ENCODE peak calls at places on chromosomes 7 and 10, in nine cellular contexts. One of them, this sample, is unnamed.

GRCh38 chr7:22849662-22850061 is 27.0 kb upstream of the TOMM7 start:
- DNase-seq in NCI-H774: no peak
- DNase-seq in stromal cell of bone marrow: no peak
- DNase-seq in neuronal stem cell: no peak
- DNase-seq in stimulated activated CD4-positive, alpha-beta T cell treated with anti-CD3 and anti-CD28 coated beads, TNF-alpha, amount 100 ng/mL, for 1 hour: no peak
- DNase-seq in A549: no peak
- DNase-seq in fibroblast of villous mesenchyme: no peak
- DNase-seq in foreskin fibroblast: no peak
- DNase-seq in CD8-positive, alpha-beta T cell: no peak
- DNase-seq in this sample: no peak

GRCh38 chr7:23106801-23107713 is 1.5 kb downstream of the KLHL7 start:
- DNase-seq in fibroblast of villous mesenchyme: peak; percentile 7
- DNase-seq in A549: no peak
- DNase-seq in stromal cell of bone marrow: no peak
- DNase-seq in stimulated activated CD4-positive, alpha-beta T cell treated with anti-CD3 and anti-CD28 coated beads, TNF-alpha, amount 100 ng/mL, for 1 hour: no peak
- DNase-seq in neuronal stem cell: no peak
- DNase-seq in foreskin fibroblast: peak; percentile 28
- DNase-seq in NCI-H774: no peak
- DNase-seq in CD8-positive, alpha-beta T cell: no peak
- DNase-seq in this sample: peak; percentile 20

GRCh38 chr7:94696981-94697670 is 41.2 kb upstream of the SGCE start:
- DNase-seq in neuronal stem cell: no peak
- DNase-seq in fibroblast of villous mesenchyme: peak; percentile 96
- DNase-seq in CD8-positive, alpha-beta T cell: no peak
- DNase-seq in stimulated activated CD4-positive, alpha-beta T cell treated with anti-CD3 and anti-CD28 coated beads, TNF-alpha, amount 100 ng/mL, for 1 hour: no peak
- DNase-seq in A549: peak; percentile 74
- DNase-seq in foreskin fibroblast: peak; percentile 97
- DNase-seq in NCI-H774: no peak
- DNase-seq in stromal cell of bone marrow: peak; percentile 95
- DNase-seq in this sample: peak; percentile 63

GRCh38 chr10:27659786-27660185 is 85.8 kb downstream of the MKX start:
- DNase-seq in foreskin fibroblast: no peak
- DNase-seq in stromal cell of bone marrow: no peak
- DNase-seq in neuronal stem cell: no peak
- DNase-seq in A549: no peak
- DNase-seq in stimulated activated CD4-positive, alpha-beta T cell treated with anti-CD3 and anti-CD28 coated beads, TNF-alpha, amount 100 ng/mL, for 1 hour: no peak
- DNase-seq in CD8-positive, alpha-beta T cell: no peak
- DNase-seq in fibroblast of villous mesenchyme: no peak
- DNase-seq in NCI-H774: no peak
- DNase-seq in this sample: no peak

GRCh38 chr7:124202546-124202945 is 169.7 kb upstream of the TMEM229A start:
- DNase-seq in A549: no peak
- DNase-seq in fibroblast of villous mesenchyme: no peak
- DNase-seq in NCI-H774: no peak
- DNase-seq in foreskin fibroblast: no peak
- DNase-seq in neuronal stem cell: no peak
- DNase-seq in stimulated activated CD4-positive, alpha-beta T cell treated with anti-CD3 and anti-CD28 coated beads, TNF-alpha, amount 100 ng/mL, for 1 hour: no peak
- DNase-seq in CD8-positive, alpha-beta T cell: no peak
- DNase-seq in stromal cell of bone marrow: no peak
- DNase-seq in this sample: no peak

GRCh38 chr7:127819975-127820778 is 168.2 kb downstream of the SND1 start:
- DNase-seq in foreskin fibroblast: peak; percentile 64
- DNase-seq in fibroblast of villous mesenchyme: peak; percentile 77
- DNase-seq in stromal cell of bone marrow: peak; percentile 15
- DNase-seq in CD8-positive, alpha-beta T cell: no peak
- DNase-seq in neuronal stem cell: no peak
- DNase-seq in NCI-H774: no peak
- DNase-seq in A549: no peak
- DNase-seq in stimulated activated CD4-positive, alpha-beta T cell treated with anti-CD3 and anti-CD28 coated beads, TNF-alpha, amount 100 ng/mL, for 1 hour: no peak
- DNase-seq in this sample: peak; percentile 48

GRCh38 chr10:58590152-58590551 is 77.5 kb downstream of the BICC1 start:
- DNase-seq in stimulated activated CD4-positive, alpha-beta T cell treated with anti-CD3 and anti-CD28 coated beads, TNF-alpha, amount 100 ng/mL, for 1 hour: no peak
- DNase-seq in A549: peak; percentile 84
- DNase-seq in stromal cell of bone marrow: peak; percentile 93
- DNase-seq in CD8-positive, alpha-beta T cell: no peak
- DNase-seq in foreskin fibroblast: peak; percentile 97
- DNase-seq in fibroblast of villous mesenchyme: peak; percentile 94
- DNase-seq in neuronal stem cell: no peak
- DNase-seq in NCI-H774: no peak
- DNase-seq in this sample: no peak

GRCh38 chr10:14302035-14302434 is 28.7 kb downstream of the FRMD4A start:
- DNase-seq in fibroblast of villous mesenchyme: no peak
- DNase-seq in neuronal stem cell: no peak
- DNase-seq in foreskin fibroblast: peak; percentile 11
- DNase-seq in stromal cell of bone marrow: peak; percentile 14
- DNase-seq in stimulated activated CD4-positive, alpha-beta T cell treated with anti-CD3 and anti-CD28 coated beads, TNF-alpha, amount 100 ng/mL, for 1 hour: no peak
- DNase-seq in A549: no peak
- DNase-seq in CD8-positive, alpha-beta T cell: no peak
- DNase-seq in NCI-H774: no peak
- DNase-seq in this sample: peak; percentile 2

GRCh38 chr10:112912441-112912911 is 37.6 kb upstream of the TCF7L2 start:
- DNase-seq in neuronal stem cell: no peak
- DNase-seq in fibroblast of villous mesenchyme: peak; percentile 7
- DNase-seq in stromal cell of bone marrow: no peak
- DNase-seq in foreskin fibroblast: no peak
- DNase-seq in CD8-positive, alpha-beta T cell: no peak
- DNase-seq in A549: peak; percentile 70
- DNase-seq in stimulated activated CD4-positive, alpha-beta T cell treated with anti-CD3 and anti-CD28 coated beads, TNF-alpha, amount 100 ng/mL, for 1 hour: no peak
- DNase-seq in NCI-H774: no peak
- DNase-seq in this sample: peak; percentile 22

GRCh38 chr7:133784421-133785045 is 342.6 kb upstream of the LRGUK start:
- DNase-seq in neuronal stem cell: no peak
- DNase-seq in fibroblast of villous mesenchyme: no peak
- DNase-seq in stimulated activated CD4-positive, alpha-beta T cell treated with anti-CD3 and anti-CD28 coated beads, TNF-alpha, amount 100 ng/mL, for 1 hour: no peak
- DNase-seq in CD8-positive, alpha-beta T cell: no peak
- DNase-seq in NCI-H774: no peak
- DNase-seq in foreskin fibroblast: no peak
- DNase-seq in stromal cell of bone marrow: no peak
- DNase-seq in A549: no peak
- DNase-seq in this sample: no peak

GRCh38 chr7:143885951-143886350 is 16.0 kb downstream of the TCAF1 start:
- DNase-seq in stromal cell of bone marrow: no peak
- DNase-seq in A549: no peak
- DNase-seq in fibroblast of villous mesenchyme: no peak
- DNase-seq in NCI-H774: no peak
- DNase-seq in foreskin fibroblast: no peak
- DNase-seq in neuronal stem cell: no peak
- DNase-seq in CD8-positive, alpha-beta T cell: no peak
- DNase-seq in stimulated activated CD4-positive, alpha-beta T cell treated with anti-CD3 and anti-CD28 coated beads, TNF-alpha, amount 100 ng/mL, for 1 hour: no peak
- DNase-seq in this sample: no peak

GRCh38 chr10:79125092-79125491 is 56.3 kb downstream of the ZMIZ1 start:
- DNase-seq in stimulated activated CD4-positive, alpha-beta T cell treated with anti-CD3 and anti-CD28 coated beads, TNF-alpha, amount 100 ng/mL, for 1 hour: no peak
- DNase-seq in foreskin fibroblast: no peak
- DNase-seq in stromal cell of bone marrow: no peak
- DNase-seq in CD8-positive, alpha-beta T cell: no peak
- DNase-seq in fibroblast of villous mesenchyme: no peak
- DNase-seq in NCI-H774: no peak
- DNase-seq in A549: no peak
- DNase-seq in neuronal stem cell: no peak
- DNase-seq in this sample: no peak

GRCh38 chr10:100879741-100880360 is 32.9 kb upstream of the SLF2 start:
- DNase-seq in foreskin fibroblast: peak; percentile 24
- DNase-seq in stimulated activated CD4-positive, alpha-beta T cell treated with anti-CD3 and anti-CD28 coated beads, TNF-alpha, amount 100 ng/mL, for 1 hour: no peak
- DNase-seq in NCI-H774: no peak
- DNase-seq in A549: peak; percentile 21
- DNase-seq in fibroblast of villous mesenchyme: no peak
- DNase-seq in CD8-positive, alpha-beta T cell: no peak
- DNase-seq in neuronal stem cell: no peak
- DNase-seq in stromal cell of bone marrow: no peak
- DNase-seq in this sample: no peak

GRCh38 chr7:107559864-107560263 is 3.9 kb downstream of the COG5 start:
- DNase-seq in stromal cell of bone marrow: peak; percentile 42
- DNase-seq in A549: no peak
- DNase-seq in neuronal stem cell: no peak
- DNase-seq in CD8-positive, alpha-beta T cell: no peak
- DNase-seq in NCI-H774: no peak
- DNase-seq in foreskin fibroblast: peak; percentile 74
- DNase-seq in fibroblast of villous mesenchyme: peak; percentile 55
- DNase-seq in stimulated activated CD4-positive, alpha-beta T cell treated with anti-CD3 and anti-CD28 coated beads, TNF-alpha, amount 100 ng/mL, for 1 hour: no peak
- DNase-seq in this sample: no peak

GRCh38 chr10:5818894-5819293 is 5.7 kb upstream of the GDI2 start:
- DNase-seq in stromal cell of bone marrow: no peak
- DNase-seq in stimulated activated CD4-positive, alpha-beta T cell treated with anti-CD3 and anti-CD28 coated beads, TNF-alpha, amount 100 ng/mL, for 1 hour: no peak
- DNase-seq in fibroblast of villous mesenchyme: no peak
- DNase-seq in CD8-positive, alpha-beta T cell: no peak
- DNase-seq in foreskin fibroblast: no peak
- DNase-seq in A549: no peak
- DNase-seq in neuronal stem cell: no peak
- DNase-seq in NCI-H774: no peak
- DNase-seq in this sample: no peak

GRCh38 chr7:112444505-112444904 is 5.8 kb upstream of the IFRD1 start:
- DNase-seq in CD8-positive, alpha-beta T cell: no peak
- DNase-seq in foreskin fibroblast: no peak
- DNase-seq in A549: no peak
- DNase-seq in NCI-H774: no peak
- DNase-seq in stromal cell of bone marrow: no peak
- DNase-seq in neuronal stem cell: no peak
- DNase-seq in stimulated activated CD4-positive, alpha-beta T cell treated with anti-CD3 and anti-CD28 coated beads, TNF-alpha, amount 100 ng/mL, for 1 hour: no peak
- DNase-seq in fibroblast of villous mesenchyme: no peak
- DNase-seq in this sample: no peak

GRCh38 chr10:72058347-72058898 is 29.9 kb downstream of the SPOCK2 start:
- DNase-seq in CD8-positive, alpha-beta T cell: no peak
- DNase-seq in NCI-H774: no peak
- DNase-seq in neuronal stem cell: no peak
- DNase-seq in foreskin fibroblast: no peak
- DNase-seq in fibroblast of villous mesenchyme: no peak
- DNase-seq in A549: no peak
- DNase-seq in stromal cell of bone marrow: no peak
- DNase-seq in stimulated activated CD4-positive, alpha-beta T cell treated with anti-CD3 and anti-CD28 coated beads, TNF-alpha, amount 100 ng/mL, for 1 hour: no peak
- DNase-seq in this sample: no peak

GRCh38 chr10:104577171-104577570 is 63.9 kb upstream of the SORCS3 start:
- DNase-seq in stromal cell of bone marrow: no peak
- DNase-seq in NCI-H774: no peak
- DNase-seq in fibroblast of villous mesenchyme: no peak
- DNase-seq in foreskin fibroblast: peak; percentile 15
- DNase-seq in CD8-positive, alpha-beta T cell: no peak
- DNase-seq in stimulated activated CD4-positive, alpha-beta T cell treated with anti-CD3 and anti-CD28 coated beads, TNF-alpha, amount 100 ng/mL, for 1 hour: no peak
- DNase-seq in neuronal stem cell: no peak
- DNase-seq in A549: no peak
- DNase-seq in this sample: no peak

GRCh38 chr7:151917791-151918311 is 38.4 kb upstream of the GALNTL5 start:
- DNase-seq in NCI-H774: no peak
- DNase-seq in stimulated activated CD4-positive, alpha-beta T cell treated with anti-CD3 and anti-CD28 coated beads, TNF-alpha, amount 100 ng/mL, for 1 hour: no peak
- DNase-seq in neuronal stem cell: no peak
- DNase-seq in foreskin fibroblast: no peak
- DNase-seq in CD8-positive, alpha-beta T cell: no peak
- DNase-seq in fibroblast of villous mesenchyme: no peak
- DNase-seq in A549: peak; percentile 55
- DNase-seq in stromal cell of bone marrow: no peak
- DNase-seq in this sample: no peak

GRCh38 chr10:69572159-69573055 is 815 bp downstream of the NEUROG3 start:
- DNase-seq in stromal cell of bone marrow: no peak
- DNase-seq in neuronal stem cell: no peak
- DNase-seq in fibroblast of villous mesenchyme: no peak
- DNase-seq in stimulated activated CD4-positive, alpha-beta T cell treated with anti-CD3 and anti-CD28 coated beads, TNF-alpha, amount 100 ng/mL, for 1 hour: no peak
- DNase-seq in NCI-H774: no peak
- DNase-seq in CD8-positive, alpha-beta T cell: no peak
- DNase-seq in A549: no peak
- DNase-seq in foreskin fibroblast: no peak
- DNase-seq in this sample: no peak

GRCh38 chr7:155276032-155276799 is 21.5 kb upstream of the INSIG1 start:
- DNase-seq in A549: no peak
- DNase-seq in foreskin fibroblast: no peak
- DNase-seq in NCI-H774: no peak
- DNase-seq in neuronal stem cell: no peak
- DNase-seq in stromal cell of bone marrow: no peak
- DNase-seq in fibroblast of villous mesenchyme: no peak
- DNase-seq in stimulated activated CD4-positive, alpha-beta T cell treated with anti-CD3 and anti-CD28 coated beads, TNF-alpha, amount 100 ng/mL, for 1 hour: no peak
- DNase-seq in CD8-positive, alpha-beta T cell: no peak
- DNase-seq in this sample: no peak

GRCh38 chr10:75099952-75100763 is 11.3 kb upstream of the SAMD8 start:
- DNase-seq in stromal cell of bone marrow: peak; percentile 22
- DNase-seq in NCI-H774: peak; percentile 52
- DNase-seq in CD8-positive, alpha-beta T cell: peak; percentile 81
- DNase-seq in A549: peak; percentile 67
- DNase-seq in foreskin fibroblast: peak; percentile 86
- DNase-seq in fibroblast of villous mesenchyme: peak; percentile 61
- DNase-seq in stimulated activated CD4-positive, alpha-beta T cell treated with anti-CD3 and anti-CD28 coated beads, TNF-alpha, amount 100 ng/mL, for 1 hour: peak; percentile 79
- DNase-seq in neuronal stem cell: peak; percentile 82
- DNase-seq in this sample: peak; percentile 71

GRCh38 chr10:102371295-102371694 is 24.2 kb upstream of the NFKB2 start:
- DNase-seq in A549: no peak
- DNase-seq in NCI-H774: no peak
- DNase-seq in stimulated activated CD4-positive, alpha-beta T cell treated with anti-CD3 and anti-CD28 coated beads, TNF-alpha, amount 100 ng/mL, for 1 hour: no peak
- DNase-seq in foreskin fibroblast: no peak
- DNase-seq in neuronal stem cell: no peak
- DNase-seq in CD8-positive, alpha-beta T cell: no peak
- DNase-seq in stromal cell of bone marrow: no peak
- DNase-seq in fibroblast of villous mesenchyme: no peak
- DNase-seq in this sample: no peak

GRCh38 chr7:87267239-87267900 is 47.8 kb upstream of the TMEM243 start:
- DNase-seq in stimulated activated CD4-positive, alpha-beta T cell treated with anti-CD3 and anti-CD28 coated beads, TNF-alpha, amount 100 ng/mL, for 1 hour: no peak
- DNase-seq in neuronal stem cell: no peak
- DNase-seq in NCI-H774: no peak
- DNase-seq in stromal cell of bone marrow: no peak
- DNase-seq in A549: no peak
- DNase-seq in fibroblast of villous mesenchyme: no peak
- DNase-seq in foreskin fibroblast: no peak
- DNase-seq in CD8-positive, alpha-beta T cell: no peak
- DNase-seq in this sample: no peak

GRCh38 chr7:73435471-73436009 is 2.0 kb downstream of the FZD9 start:
- DNase-seq in CD8-positive, alpha-beta T cell: no peak
- DNase-seq in A549: no peak
- DNase-seq in NCI-H774: no peak
- DNase-seq in fibroblast of villous mesenchyme: no peak
- DNase-seq in neuronal stem cell: no peak
- DNase-seq in foreskin fibroblast: no peak
- DNase-seq in stromal cell of bone marrow: no peak
- DNase-seq in stimulated activated CD4-positive, alpha-beta T cell treated with anti-CD3 and anti-CD28 coated beads, TNF-alpha, amount 100 ng/mL, for 1 hour: no peak
- DNase-seq in this sample: no peak